ENCODE peak calls at places on chromosomes 16 and 17, in four cellular contexts. B, S, A and M are unnamed samples.
A peak's percentile ranks its signal among the peaks of the same experiment; 100 is the strongest.

GRCh38 chr17:16466407-16466806 is 25.6 kb downstream of the LRRC75A start:
- DNase-seq in B (no peak), S (no peak), A (no peak), M (no peak)

GRCh38 chr16:48001306-48001885 is 154.4 kb downstream of the ABCC12 start:
- DNase-seq in B (no peak), S (no peak), A (no peak), M (no peak)

GRCh38 chr16:4646773-4647660 is 22.4 kb downstream of the MGRN1 start:
- DNase-seq in B (no peak), S (no peak), A (no peak), M (no peak)

GRCh38 chr17:39674702-39675389 is 6.6 kb downstream of the PNMT start:
- DNase-seq in B (no peak), S (peak; percentile 24), A (no peak), M (no peak)

GRCh38 chr17:77936881-77937280 is 21.6 kb upstream of the TNRC6C start:
- DNase-seq in B (no peak), S (no peak), A (no peak), M (no peak)

GRCh38 chr17:40735016-40735415 is 20.1 kb downstream of the KRT25 start:
- DNase-seq in B (no peak), S (no peak), A (no peak), M (no peak)

GRCh38 chr17:73201215-73202069 is 8.6 kb downstream of the COG1 start:
- DNase-seq in B (no peak), S (no peak), A (no peak), M (no peak)

GRCh38 chr17:3976675-3977171 is 12.5 kb upstream of the ATP2A3 start:
- DNase-seq in B (no peak), S (no peak), A (peak; percentile 41), M (no peak)

GRCh38 chr16:85138073-85138824 is 26.0 kb upstream of the CIBAR2 start:
- DNase-seq in B (no peak), S (no peak), A (no peak), M (no peak)

GRCh38 chr17:80220709-80221215 is 535 bp downstream of the SLC26A11 start:
- DNase-seq in B (peak; percentile 52), S (peak; percentile 3), A (peak; percentile 67), M (peak; percentile 12)
- H3K4me3 ChIP-seq in B (peak overlapping the region; percentile 100), S (peak overlapping the region; percentile 82), A (peak overlapping the region; percentile 93), M (peak overlapping the region; percentile 26)

GRCh38 chr17:80474933-80475915 is 1.2 kb downstream of the NPTX1 start:
- DNase-seq in B (peak; percentile 50), S (no peak), A (no peak), M (peak; percentile 35)

GRCh38 chr17:80477647-80478478 is 1.5 kb upstream of the NPTX1 start:
- DNase-seq in B (peak; percentile 91), S (peak; percentile 59), A (peak; percentile 77), M (no peak)

GRCh38 chr17:80475949-80476876 is at the start of gene NPTX1:
- DNase-seq in B (peak; percentile 67), S (no peak), A (peak; percentile 70), M (no peak)

GRCh38 chr17:80478487-80479245 is 2.3 kb upstream of the NPTX1 start:
- DNase-seq in B (peak; percentile 53), S (no peak), A (no peak), M (no peak)

DNA sequence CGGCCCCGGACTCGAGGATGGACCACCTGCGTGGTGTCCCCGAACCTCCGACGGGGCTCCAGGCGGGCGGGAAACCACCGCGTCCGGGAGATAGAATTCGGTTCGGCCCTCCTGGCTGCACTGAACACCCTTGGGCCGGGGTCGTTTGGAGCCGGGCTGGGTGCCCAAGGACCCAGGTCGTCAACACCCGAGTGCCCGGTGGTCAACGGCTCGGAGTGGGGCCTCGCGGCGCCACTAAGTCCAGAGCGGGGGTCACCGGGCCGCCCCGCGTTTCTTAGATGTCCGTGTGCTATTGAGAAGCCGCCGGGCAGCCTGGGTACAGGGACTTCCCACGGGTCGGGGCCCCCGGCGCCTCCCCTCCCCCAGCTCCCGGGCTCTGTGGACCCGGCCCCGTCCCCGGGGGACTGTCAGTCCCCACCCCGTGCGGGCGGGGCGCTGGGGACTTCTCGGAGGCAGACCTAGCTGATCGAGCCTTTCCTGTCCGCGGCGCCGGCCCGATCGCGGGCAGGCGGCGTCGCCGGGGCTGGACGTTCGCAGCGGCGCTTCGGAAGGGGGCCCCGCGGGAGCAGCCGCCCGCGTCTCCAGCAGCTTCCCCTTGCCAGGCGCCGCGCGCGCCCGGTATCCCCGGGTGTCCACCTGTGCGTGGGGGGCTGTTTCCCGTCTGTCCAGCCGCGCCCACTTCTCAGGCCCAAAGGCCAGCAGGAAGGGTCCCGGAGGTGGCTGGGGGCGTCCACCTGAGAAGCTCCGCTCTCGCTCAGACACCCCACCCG is 655 bp upstream of the NPTX1 start:
- DNase-seq in B (peak; percentile 60), S (no peak), A (no peak), M (no peak)
- H3K4me3 ChIP-seq in B (peak overlapping the region; percentile 54), S (peak overlapping the region; percentile 45), A (peak overlapping the region; percentile 51), M (no peak overlapping the region)

GRCh38 chr16:554640-555413 is 5.4 kb upstream of the PRR35 start:
- DNase-seq in B (no peak), S (peak; percentile 69), A (no peak), M (no peak)
- H3K4me3 ChIP-seq in B (no peak overlapping the region), S (no peak overlapping the region), A (no peak overlapping the region), M (no peak overlapping the region)

GRCh38 chr16:3214904-3215600 is 19.9 kb downstream of the ZNF200 start:
- DNase-seq in B (no peak), S (no peak), A (no peak), M (peak; percentile 92)
- H3K4me3 ChIP-seq in B (no peak overlapping the region), S (no peak overlapping the region), A (no peak overlapping the region), M (peak overlapping the region; percentile 61)

GRCh38 chr17:82450357-82451106 is at the start of gene CYBC1:
- DNase-seq in B (peak; percentile 97), S (peak; percentile 94), A (peak; percentile 92), M (peak; percentile 93)
- H3K4me3 ChIP-seq in B (peak within 1 kb of the TSS; percentile 97), S (peak within 1 kb of the TSS; percentile 86), A (peak within 1 kb of the TSS; percentile 95), M (peak within 1 kb of the TSS; percentile 90)

GRCh38 chr17:79930077-79930785 is 91.0 kb upstream of the CBX4 start:
- DNase-seq in B (peak; percentile 88), S (no peak), A (no peak), M (no peak)
- H3K4me3 ChIP-seq in B (peak overlapping the region; percentile 68), S (peak overlapping the region; percentile 14), A (peak overlapping the region; percentile 49), M (no peak overlapping the region)